ENCODE peak calls at places on chromosomes 7 and 10, in ten cellular contexts. L, W, X, H, U, C, J, I, Y and E are unnamed samples.

GRCh38 chr7:32507416-32507815 is 12.1 kb downstream of the AVL9 start:
- DNase-seq in L (no peak), W (peak), X (no peak), H (no peak), U (no peak), C (no peak), J (no peak), I (no peak), Y (no peak), E (peak)

GRCh38 chr10:15461353-15462108 is 90.4 kb upstream of the FAM171A1 start:
- DNase-seq in L (no peak), W (peak), X (peak), H (peak), U (peak), C (peak), J (no peak), I (peak), Y (no peak), E (peak)

GRCh38 chr7:2708041-2708440 is 20.0 kb downstream of the AMZ1 start:
- DNase-seq in L (no peak), W (no peak), X (no peak), H (no peak), U (no peak), C (no peak), J (no peak), I (no peak), Y (no peak), E (no peak)

GRCh38 chr7:105638942-105639495 is 57.7 kb upstream of the EFCAB10 start:
- DNase-seq in L (peak), W (no peak), X (no peak), H (no peak), U (no peak), C (no peak), J (peak), I (peak), Y (no peak), E (no peak)

GRCh38 chr10:5968037-5968680 is 9.2 kb downstream of the IL15RA start:
- DNase-seq in L (peak), W (no peak), X (peak), H (no peak), U (no peak), C (no peak), J (no peak), I (no peak), Y (no peak), E (no peak)

GRCh38 chr7:47786557-47787248 is 161.6 kb downstream of the PKD1L1 start:
- DNase-seq in L (no peak), W (peak), X (peak), H (peak), U (peak), C (peak), J (peak), I (peak), Y (no peak), E (peak)

GRCh38 chr10:32445036-32445435 is 904 bp upstream of the CCDC7 start:
- DNase-seq in L (no peak), W (no peak), X (peak), H (no peak), U (no peak), C (no peak), J (no peak), I (no peak), Y (peak), E (no peak)

GRCh38 chr7:1382553-1383397 is 76.5 kb downstream of the MICALL2 start:
- DNase-seq in L (no peak), W (no peak), X (no peak), H (no peak), U (no peak), C (no peak), J (no peak), I (no peak), Y (no peak), E (no peak)

GRCh38 chr7:159118220-159118595 is 26.5 kb downstream of the VIPR2 start:
- DNase-seq in L (no peak), W (no peak), X (no peak), H (no peak), U (no peak), C (no peak), J (no peak), I (no peak), Y (peak), E (no peak)

GRCh38 chr7:42914726-42915045 is 2.8 kb upstream of the C7orf25 start:
- DNase-seq in L (no peak), W (no peak), X (no peak), H (no peak), U (no peak), C (no peak), J (no peak), I (peak), Y (no peak), E (no peak)

GRCh38 chr7:120684463-120684862 is 173.5 kb downstream of the TSPAN12 start:
- DNase-seq in L (no peak), W (no peak), X (no peak), H (no peak), U (no peak), C (no peak), J (peak), I (no peak), Y (no peak), E (no peak)

GRCh38 chr10:30013684-30014246 is 45.6 kb downstream of the JCAD start:
- DNase-seq in L (peak), W (no peak), X (no peak), H (peak), U (peak), C (peak), J (no peak), I (no peak), Y (no peak), E (no peak)

GRCh38 chr10:35961501-35961900 is 319.4 kb upstream of the FZD8 start:
- DNase-seq in L (no peak), W (peak), X (no peak), H (no peak), U (no peak), C (no peak), J (no peak), I (peak), Y (no peak), E (peak)

GRCh38 chr10:103712898-103713498 is 142.4 kb downstream of the SH3PXD2A start:
- DNase-seq in L (peak), W (peak), X (peak), H (peak), U (peak), C (peak), J (peak), I (peak), Y (peak), E (peak)

GRCh38 chr10:31940839-31941653 is 12.4 kb upstream of the ARHGAP12 start:
- DNase-seq in L (peak), W (peak), X (peak), H (peak), U (no peak), C (peak), J (no peak), I (peak), Y (no peak), E (peak)

GRCh38 chr7:149821191-149822148 is 16.7 kb upstream of the ZNF862 start:
- DNase-seq in L (no peak), W (no peak), X (no peak), H (no peak), U (peak), C (no peak), J (no peak), I (no peak), Y (peak), E (no peak)

GRCh38 chr10:17430647-17431355 is 23.6 kb downstream of the ST8SIA6 start:
- DNase-seq in L (peak), W (peak), X (peak), H (peak), U (peak), C (peak), J (peak), I (peak), Y (no peak), E (peak)

GRCh38 chr7:94395141-94396041 is 696 bp downstream of the COL1A2 start:
- DNase-seq in L (peak), W (peak), X (peak), H (peak), U (no peak), C (peak), J (peak), I (peak), Y (no peak), E (peak)

GRCh38 chr7:30974605-30975256 is 11.0 kb downstream of the GHRHR start:
- DNase-seq in L (peak), W (peak), X (peak), H (peak), U (peak), C (peak), J (peak), I (peak), Y (no peak), E (peak)

GRCh38 chr7:98174334-98175259 is 36.6 kb upstream of the BHLHA15 start:
- DNase-seq in L (peak), W (no peak), X (no peak), H (peak), U (peak), C (no peak), J (no peak), I (no peak), Y (no peak), E (no peak)

GRCh38 chr7:99248391-99249067 is 24.1 kb upstream of the MYH16 start:
- DNase-seq in L (no peak), W (no peak), X (no peak), H (peak), U (no peak), C (no peak), J (no peak), I (peak), Y (no peak), E (no peak)

GRCh38 chr10:24208661-24209420 is at the start of gene KIAA1217:
- DNase-seq in L (peak), W (peak), X (no peak), H (peak), U (peak), C (peak), J (peak), I (peak), Y (peak), E (peak)

GRCh38 chr10:98299341-98299740 is 31.3 kb upstream of the LOXL4 start:
- DNase-seq in L (no peak), W (no peak), X (no peak), H (no peak), U (no peak), C (no peak), J (peak), I (no peak), Y (no peak), E (peak)

GRCh38 chr10:79074732-79075131 is 6.0 kb downstream of the ZMIZ1 start:
- DNase-seq in L (peak), W (no peak), X (no peak), H (peak), U (no peak), C (no peak), J (peak), I (no peak), Y (no peak), E (no peak)

GRCh38 chr10:77625379-77625778 is 12.2 kb downstream of the KCNMA1 start:
- DNase-seq in L (no peak), W (no peak), X (no peak), H (no peak), U (no peak), C (no peak), J (no peak), I (no peak), Y (no peak), E (no peak)

GRCh38 chr10:77626266-77626935 is 11.2 kb downstream of the KCNMA1 start:
- DNase-seq in L (no peak), W (peak), X (no peak), H (no peak), U (no peak), C (no peak), J (no peak), I (no peak), Y (no peak), E (no peak)

GRCh38 chr10:77620731-77621130 is 16.9 kb downstream of the KCNMA1 start:
- DNase-seq in L (no peak), W (no peak), X (no peak), H (no peak), U (no peak), C (no peak), J (no peak), I (peak), Y (no peak), E (no peak)

GRCh38 chr10:77619964-77620703 is 17.5 kb downstream of the KCNMA1 start:
- DNase-seq in L (no peak), W (no peak), X (no peak), H (no peak), U (no peak), C (no peak), J (no peak), I (no peak), Y (no peak), E (no peak)

GRCh38 chr10:77622822-77623410 is 14.7 kb downstream of the KCNMA1 start:
- DNase-seq in L (no peak), W (no peak), X (no peak), H (no peak), U (no peak), C (no peak), J (no peak), I (no peak), Y (no peak), E (no peak)
- H3K4me3 ChIP-seq in L (no peak), W (no peak), X (no peak), H (no peak), U (no peak), C (no peak), J (no peak), I (no peak), Y (peak), E (no peak)

DNA sequence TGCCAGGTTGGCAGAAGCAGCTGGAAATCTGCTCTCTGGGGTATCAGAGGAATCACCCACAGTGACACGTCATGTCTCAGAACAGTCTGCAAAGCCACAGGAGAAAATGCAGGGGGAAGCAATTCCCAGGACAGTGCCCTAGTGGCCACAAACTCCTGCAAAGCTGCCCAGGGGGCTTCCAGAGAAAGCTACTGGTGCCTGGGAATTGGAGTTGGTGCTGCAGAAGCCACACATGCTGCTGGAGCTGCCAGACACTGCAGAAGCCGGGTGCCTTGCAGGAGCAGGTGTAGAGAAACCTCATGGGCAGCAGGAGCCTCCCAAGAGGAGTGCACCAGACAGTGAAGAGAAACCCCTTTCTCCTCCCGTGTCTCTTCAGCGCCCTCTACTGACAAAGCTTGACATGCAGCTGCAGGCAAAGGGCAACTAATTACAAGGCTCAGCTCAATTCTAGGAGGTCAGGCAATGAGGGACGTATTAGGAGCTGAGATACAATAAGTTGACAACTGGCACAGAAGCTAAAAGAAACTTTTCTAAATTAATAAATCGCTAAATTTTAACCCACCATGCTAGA is 30.2 kb upstream of the NUB1 start:
- DNase-seq in L (no peak), W (no peak), X (peak), H (no peak), U (no peak), C (no peak), J (peak), I (no peak), Y (no peak), E (no peak)
- TF ChIP-seq CTCF in L (no peak), W (no peak), X (no peak), H (no peak), U (no peak), C (no peak), J (peak), I (no peak), Y (no peak), E (peak)

GRCh38 chr10:4825456-4825867 is 545 bp upstream of the AKR1E2 start:
- DNase-seq in L (no peak), W (no peak), X (no peak), H (no peak), U (no peak), C (no peak), J (no peak), I (no peak), Y (no peak), E (no peak)
- H3K4me3 ChIP-seq in L (peak), W (peak), X (peak), H (no peak), U (peak), C (no peak), J (no peak), I (no peak), Y (peak), E (peak)

DNA sequence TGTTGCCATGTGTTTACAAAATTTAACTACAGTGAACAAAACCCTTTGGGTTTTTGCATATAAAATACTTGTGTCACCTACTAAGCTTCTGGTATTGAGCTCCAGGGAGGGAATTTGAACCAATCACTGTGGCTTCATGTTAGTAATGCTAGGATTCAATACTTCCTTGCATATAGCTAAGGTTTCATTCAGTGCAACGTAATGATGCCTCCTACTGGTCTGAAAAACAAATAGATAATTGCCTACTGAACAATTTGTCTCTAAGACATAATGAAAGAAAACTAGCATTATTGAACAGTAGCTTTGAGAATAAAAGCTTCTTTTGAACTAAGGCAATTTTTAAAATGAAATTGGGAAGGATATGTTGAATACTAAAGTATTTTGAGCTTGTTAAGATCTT is 244.4 kb downstream of the ZWINT start:
- DNase-seq in L (no peak), W (no peak), X (no peak), H (no peak), U (no peak), C (no peak), J (peak), I (peak), Y (no peak), E (no peak)
- TF ChIP-seq CTCF in L (no peak), W (no peak), X (no peak), H (no peak), U (no peak), C (no peak), J (peak), I (no peak), Y (no peak), E (no peak)

GRCh38 chr10:74289956-74290355 is 138.9 kb downstream of the ADK start:
- DNase-seq in L (no peak), W (peak), X (no peak), H (no peak), U (no peak), C (no peak), J (peak), I (no peak), Y (no peak), E (peak)
- H3K4me3 ChIP-seq in L (no peak), W (peak), X (no peak), H (no peak), U (no peak), C (no peak), J (no peak), I (no peak), Y (no peak), E (no peak)

GRCh38 chr10:113108180-113108835 is 158.3 kb downstream of the TCF7L2 start:
- DNase-seq in L (no peak), W (no peak), X (peak), H (no peak), U (no peak), C (no peak), J (peak), I (no peak), Y (no peak), E (no peak)
- TF ChIP-seq CTCF in L (peak), W (peak), X (peak), H (peak), U (peak), C (peak), J (peak), I (peak), Y (peak), E (peak)